ENCODE peak calls at places on chromosomes 2 and 18, in six cellular contexts. One of them, this sample, is unnamed.

GRCh38 chr2:141316103-141316502 is 814.7 kb downstream of the LRP1B start:
- DNase-seq in T-helper 2 cell: no peak
- DNase-seq in A549: no peak
- DNase-seq in mucosa of gallbladder: no peak
- DNase-seq in spleen: no peak
- DNase-seq in iris pigment epithelial cell: no peak
- DNase-seq in this sample: no peak

GRCh38 chr2:133422946-133423345 is 145.3 kb downstream of the NCKAP5 start:
- DNase-seq in T-helper 2 cell: no peak
- DNase-seq in A549: peak; percentile 23
- DNase-seq in mucosa of gallbladder: no peak
- DNase-seq in spleen: no peak
- DNase-seq in iris pigment epithelial cell: peak; percentile 79
- DNase-seq in this sample: no peak

GRCh38 chr2:23524261-23524706 is 139.3 kb downstream of the KLHL29 start:
- DNase-seq in T-helper 2 cell: no peak
- DNase-seq in A549: no peak
- DNase-seq in mucosa of gallbladder: no peak
- DNase-seq in spleen: no peak
- DNase-seq in iris pigment epithelial cell: peak; percentile 40
- DNase-seq in this sample: peak; percentile 84

GRCh38 chr2:52340185-52340584 is 1308.3 kb upstream of the NRXN1 start:
- DNase-seq in T-helper 2 cell: no peak
- DNase-seq in A549: no peak
- DNase-seq in mucosa of gallbladder: no peak
- DNase-seq in spleen: no peak
- DNase-seq in iris pigment epithelial cell: peak; percentile 11
- DNase-seq in this sample: no peak

GRCh38 chr2:222969491-222969890 is 82.5 kb upstream of the KCNE4 start:
- DNase-seq in T-helper 2 cell: no peak
- DNase-seq in A549: no peak
- DNase-seq in mucosa of gallbladder: no peak
- DNase-seq in spleen: no peak
- DNase-seq in iris pigment epithelial cell: peak; percentile 88
- DNase-seq in this sample: no peak

GRCh38 chr18:62935994-62936393 is 220.7 kb downstream of the PHLPP1 start:
- DNase-seq in T-helper 2 cell: no peak
- DNase-seq in A549: no peak
- DNase-seq in mucosa of gallbladder: no peak
- DNase-seq in spleen: no peak
- DNase-seq in iris pigment epithelial cell: no peak
- DNase-seq in this sample: no peak

GRCh38 chr2:131828164-131828561 is 300.5 kb downstream of the CCDC74A start:
- DNase-seq in T-helper 2 cell: no peak
- DNase-seq in A549: no peak
- DNase-seq in mucosa of gallbladder: no peak
- DNase-seq in spleen: no peak
- DNase-seq in iris pigment epithelial cell: no peak
- DNase-seq in this sample: no peak

GRCh38 chr2:85917887-85918795 is 29.4 kb upstream of the ST3GAL5 start:
- DNase-seq in T-helper 2 cell: no peak
- DNase-seq in A549: peak; percentile 42
- DNase-seq in mucosa of gallbladder: no peak
- DNase-seq in spleen: no peak
- DNase-seq in iris pigment epithelial cell: no peak
- DNase-seq in this sample: no peak

GRCh38 chr18:46621111-46621766 is 35.8 kb downstream of the LOXHD1 start:
- DNase-seq in T-helper 2 cell: no peak
- DNase-seq in A549: no peak
- DNase-seq in mucosa of gallbladder: no peak
- DNase-seq in spleen: no peak
- DNase-seq in iris pigment epithelial cell: no peak
- DNase-seq in this sample: no peak

GRCh38 chr2:235262750-235263149 is 231.1 kb upstream of the AGAP1 start:
- DNase-seq in T-helper 2 cell: no peak
- DNase-seq in A549: no peak
- DNase-seq in mucosa of gallbladder: no peak
- DNase-seq in spleen: no peak
- DNase-seq in iris pigment epithelial cell: no peak
- DNase-seq in this sample: no peak

GRCh38 chr18:25351773-25352628 is at the start of gene ZNF521:
- DNase-seq in T-helper 2 cell: peak; percentile 14
- DNase-seq in A549: peak; percentile 33
- DNase-seq in mucosa of gallbladder: peak; percentile 65
- DNase-seq in spleen: peak; percentile 88
- DNase-seq in iris pigment epithelial cell: peak; percentile 85
- DNase-seq in this sample: peak; percentile 94

GRCh38 chr2:133248264-133248663 is 320.0 kb downstream of the NCKAP5 start:
- DNase-seq in T-helper 2 cell: no peak
- DNase-seq in A549: no peak
- DNase-seq in mucosa of gallbladder: no peak
- DNase-seq in spleen: no peak
- DNase-seq in iris pigment epithelial cell: no peak
- DNase-seq in this sample: no peak

GRCh38 chr18:27378396-27379094 is 193.4 kb upstream of the CHST9 start:
- DNase-seq in T-helper 2 cell: no peak
- DNase-seq in A549: no peak
- DNase-seq in mucosa of gallbladder: peak; percentile 28
- DNase-seq in spleen: no peak
- DNase-seq in iris pigment epithelial cell: peak; percentile 88
- DNase-seq in this sample: no peak

GRCh38 chr2:46337208-46337994 is 40.2 kb downstream of the EPAS1 start:
- DNase-seq in T-helper 2 cell: no peak
- DNase-seq in A549: no peak
- DNase-seq in mucosa of gallbladder: no peak
- DNase-seq in spleen: no peak
- DNase-seq in iris pigment epithelial cell: no peak
- DNase-seq in this sample: no peak

GRCh38 chr2:240988571-240989271 is 9.7 kb upstream of the SNED1 start:
- DNase-seq in T-helper 2 cell: no peak
- DNase-seq in A549: no peak
- DNase-seq in mucosa of gallbladder: no peak
- DNase-seq in spleen: peak; percentile 58
- DNase-seq in iris pigment epithelial cell: no peak
- DNase-seq in this sample: peak; percentile 54

GRCh38 chr2:240301256-240301795 is 134.1 kb upstream of the GPC1 start:
- DNase-seq in T-helper 2 cell: no peak
- DNase-seq in A549: no peak
- DNase-seq in mucosa of gallbladder: no peak
- DNase-seq in spleen: peak; percentile 45
- DNase-seq in iris pigment epithelial cell: no peak
- DNase-seq in this sample: no peak

GRCh38 chr2:241984271-241984655 is 114.7 kb downstream of the RTP5 start:
- DNase-seq in T-helper 2 cell: no peak
- DNase-seq in A549: no peak
- DNase-seq in mucosa of gallbladder: no peak
- DNase-seq in spleen: peak; percentile 38
- DNase-seq in iris pigment epithelial cell: no peak
- DNase-seq in this sample: no peak

GRCh38 chr2:20049631-20050030 is 1.8 kb downstream of the LAPTM4A start:
- DNase-seq in T-helper 2 cell: no peak
- DNase-seq in A549: no peak
- DNase-seq in mucosa of gallbladder: no peak
- DNase-seq in spleen: no peak
- DNase-seq in iris pigment epithelial cell: peak; percentile 44
- DNase-seq in this sample: no peak

GRCh38 chr2:32061973-32062861 is 1.1 kb upstream of the SPAST start:
- DNase-seq in T-helper 2 cell: no peak
- DNase-seq in A549: no peak
- DNase-seq in mucosa of gallbladder: peak; percentile 30
- DNase-seq in spleen: no peak
- DNase-seq in iris pigment epithelial cell: peak; percentile 28
- DNase-seq in this sample: peak; percentile 78

GRCh38 chr18:50982802-50983179 is 15.0 kb downstream of the ELAC1 start:
- DNase-seq in T-helper 2 cell: no peak
- DNase-seq in A549: no peak
- DNase-seq in mucosa of gallbladder: no peak
- DNase-seq in spleen: no peak
- DNase-seq in iris pigment epithelial cell: peak; percentile 23
- DNase-seq in this sample: no peak

GRCh38 chr2:137228566-137228965 is 463.2 kb downstream of the THSD7B start:
- DNase-seq in T-helper 2 cell: no peak
- DNase-seq in A549: peak; percentile 0
- DNase-seq in mucosa of gallbladder: no peak
- DNase-seq in spleen: no peak
- DNase-seq in iris pigment epithelial cell: peak; percentile 73
- DNase-seq in this sample: no peak

GRCh38 chr2:14520385-14520945 is 112.1 kb upstream of the LRATD1 start:
- DNase-seq in T-helper 2 cell: no peak
- DNase-seq in A549: no peak
- DNase-seq in mucosa of gallbladder: no peak
- DNase-seq in spleen: no peak
- DNase-seq in iris pigment epithelial cell: no peak
- DNase-seq in this sample: no peak

GRCh38 chr2:9768388-9768787 is 74.9 kb upstream of the TAF1B start:
- DNase-seq in T-helper 2 cell: no peak
- DNase-seq in A549: no peak
- DNase-seq in mucosa of gallbladder: no peak
- DNase-seq in spleen: peak; percentile 66
- DNase-seq in iris pigment epithelial cell: no peak
- DNase-seq in this sample: no peak

GRCh38 chr2:140085674-140086073 is 1305.5 kb upstream of the NXPH2 start:
- DNase-seq in T-helper 2 cell: no peak
- DNase-seq in A549: no peak
- DNase-seq in mucosa of gallbladder: no peak
- DNase-seq in spleen: no peak
- DNase-seq in iris pigment epithelial cell: peak; percentile 1
- DNase-seq in this sample: no peak

GRCh38 chr2:158079672-158080071 is 22.0 kb upstream of the UPP2 start:
- DNase-seq in T-helper 2 cell: no peak
- DNase-seq in A549: peak; percentile 6
- DNase-seq in mucosa of gallbladder: no peak
- DNase-seq in spleen: no peak
- DNase-seq in iris pigment epithelial cell: peak; percentile 12
- DNase-seq in this sample: no peak

This sample was measured in sigmoid colon.